ENCODE peak calls at places on chromosomes 5 and 9, in ten cellular contexts. G is cardiac muscle cell; O is AG08395; W is T-cell; U is frontal cortex; F is stimulated activated CD4-positive, alpha-beta T cell treated with anti-CD3 and anti-CD28 coated beads, Interleukin-4, amount 100 ng/mL, for 1 hour; K is stimulated activated CD8-positive, alpha-beta memory T cell treated with anti-CD3 and anti-CD28 coated beads, Interleukin-12 subunit alpha, Interleukin-12 subunit beta, amount 100 ng/mL, for 1 hour; A is ovary; T is AG20443; S is KG1. H is an unnamed sample.

GRCh38 chr5:73296772-73297171 is 123.8 kb downstream of the TMEM174 start:
- DNase-seq in G (no peak), O (peak; percentile 69), W (no peak), U (no peak), F (no peak), K (no peak), A (no peak), T (peak; percentile 65), S (no peak), H (no peak)

GRCh38 chr5:6496207-6496584 is 47.5 kb downstream of the UBE2QL1 start:
- DNase-seq in G (no peak), O (no peak), W (no peak), U (no peak), F (no peak), K (no peak), A (no peak), T (no peak), S (no peak), H (no peak)

GRCh38 chr5:133368009-133368408 is 244.3 kb downstream of the FSTL4 start:
- DNase-seq in G (no peak), O (no peak), W (no peak), U (no peak), F (no peak), K (no peak), A (no peak), T (no peak), S (no peak), H (no peak)

GRCh38 chr9:131264231-131264630 is 12.1 kb downstream of the FAM78A start:
- DNase-seq in G (no peak), O (no peak), W (no peak), U (no peak), F (peak; percentile 45), K (no peak), A (no peak), T (no peak), S (no peak), H (no peak)

GRCh38 chr9:79155308-79155707 is 416.5 kb upstream of the TLE4 start:
- DNase-seq in G (no peak), O (no peak), W (no peak), U (no peak), F (no peak), K (no peak), A (no peak), T (no peak), S (no peak), H (no peak)

GRCh38 chr5:139836469-139837208 is 41.0 kb downstream of the PSD2 start:
- DNase-seq in G (no peak), O (no peak), W (no peak), U (no peak), F (no peak), K (no peak), A (peak; percentile 28), T (no peak), S (no peak), H (no peak)

GRCh38 chr9:134134949-134135342 is 936 bp upstream of the WDR5 start:
- DNase-seq in G (no peak), O (no peak), W (no peak), U (no peak), F (no peak), K (no peak), A (no peak), T (no peak), S (no peak), H (no peak)

GRCh38 chr5:112109331-112109993 is 309.6 kb downstream of the EPB41L4A start:
- DNase-seq in G (no peak), O (peak; percentile 47), W (no peak), U (no peak), F (no peak), K (no peak), A (peak; percentile 30), T (peak; percentile 61), S (no peak), H (peak; percentile 16)

GRCh38 chr9:8224381-8224791 is 424.8 kb upstream of the DMAC1 start:
- DNase-seq in G (no peak), O (no peak), W (no peak), U (no peak), F (no peak), K (no peak), A (no peak), T (no peak), S (no peak), H (no peak)

GRCh38 chr9:131140112-131140511 is 14.7 kb downstream of the NUP214 start:
- DNase-seq in G (no peak), O (no peak), W (no peak), U (no peak), F (no peak), K (no peak), A (no peak), T (no peak), S (no peak), H (no peak)

GRCh38 chr5:88923623-88924619 is 40.9 kb upstream of the MEF2C start:
- DNase-seq in G (no peak), O (peak; percentile 10), W (no peak), U (no peak), F (no peak), K (no peak), A (no peak), T (peak; percentile 29), S (no peak), H (no peak)

GRCh38 chr5:137218896-137219295 is 280.2 kb downstream of the SPOCK1 start:
- DNase-seq in G (no peak), O (no peak), W (no peak), U (no peak), F (no peak), K (no peak), A (no peak), T (no peak), S (no peak), H (no peak)

GRCh38 chr9:73855206-73855605 is 641.9 kb upstream of the RORB start:
- DNase-seq in G (no peak), O (no peak), W (no peak), U (no peak), F (no peak), K (no peak), A (no peak), T (no peak), S (no peak), H (no peak)

GRCh38 chr9:121463026-121463827 is 36.4 kb downstream of the GGTA1 start:
- DNase-seq in G (peak; percentile 64), O (no peak), W (no peak), U (no peak), F (peak; percentile 13), K (no peak), A (peak; percentile 52), T (peak; percentile 43), S (no peak), H (no peak)